ENCODE peak calls at places on chromosomes 12 and 14, in seven cellular contexts. One of them, this sample, is unnamed.

GRCh38 chr14:79437951-79438350 is 773.4 kb downstream of the DIO2 start:
- DNase-seq in tibial nerve: no peak
- DNase-seq in transverse colon: no peak
- DNase-seq in stomach: no peak
- DNase-seq in esophagus squamous epithelium: no peak
- DNase-seq in body of pancreas: peak; percentile 73
- DNase-seq in uterus: no peak
- DNase-seq in this sample: no peak

GRCh38 chr12:46473634-46474201 is 101.1 kb upstream of the SLC38A2 start:
- DNase-seq in stomach: peak; percentile 71
- DNase-seq in esophagus squamous epithelium: no peak
- DNase-seq in uterus: peak; percentile 72
- DNase-seq in transverse colon: peak; percentile 75
- DNase-seq in tibial nerve: peak; percentile 57
- DNase-seq in body of pancreas: peak; percentile 72
- DNase-seq in this sample: peak; percentile 79

GRCh38 chr14:85090681-85091080 is 439.3 kb upstream of the FLRT2 start:
- DNase-seq in stomach: no peak
- DNase-seq in esophagus squamous epithelium: no peak
- DNase-seq in uterus: no peak
- DNase-seq in tibial nerve: no peak
- DNase-seq in transverse colon: no peak
- DNase-seq in body of pancreas: no peak
- DNase-seq in this sample: no peak

GRCh38 chr14:61341275-61342210 is 20.2 kb downstream of the PRKCH start:
- DNase-seq in body of pancreas: no peak
- DNase-seq in esophagus squamous epithelium: no peak
- DNase-seq in tibial nerve: no peak
- DNase-seq in stomach: no peak
- DNase-seq in uterus: no peak
- DNase-seq in transverse colon: no peak
- DNase-seq in this sample: no peak

GRCh38 chr12:93101367-93101766 is 172.3 kb upstream of the EEA1 start:
- DNase-seq in transverse colon: no peak
- DNase-seq in stomach: no peak
- DNase-seq in tibial nerve: no peak
- DNase-seq in body of pancreas: no peak
- DNase-seq in uterus: no peak
- DNase-seq in esophagus squamous epithelium: no peak
- DNase-seq in this sample: no peak

GRCh38 chr12:123990512-123990911 is 17.5 kb downstream of the ZNF664 start:
- DNase-seq in body of pancreas: peak; percentile 25
- DNase-seq in esophagus squamous epithelium: no peak
- DNase-seq in uterus: peak; percentile 45
- DNase-seq in stomach: no peak
- DNase-seq in tibial nerve: no peak
- DNase-seq in transverse colon: no peak
- DNase-seq in this sample: no peak

GRCh38 chr14:60922050-60922449 is 58.8 kb downstream of the TRMT5 start:
- DNase-seq in stomach: no peak
- DNase-seq in transverse colon: no peak
- DNase-seq in esophagus squamous epithelium: no peak
- DNase-seq in body of pancreas: no peak
- DNase-seq in uterus: no peak
- DNase-seq in tibial nerve: no peak
- DNase-seq in this sample: no peak

GRCh38 chr12:26935636-26936378 is 2.0 kb downstream of the INTS13 start:
- DNase-seq in transverse colon: no peak
- DNase-seq in stomach: no peak
- DNase-seq in body of pancreas: peak; percentile 15
- DNase-seq in uterus: no peak
- DNase-seq in esophagus squamous epithelium: no peak
- DNase-seq in tibial nerve: no peak
- DNase-seq in this sample: no peak

GRCh38 chr12:13362260-13362841 is 165.8 kb downstream of the EMP1 start:
- DNase-seq in stomach: peak; percentile 85
- DNase-seq in transverse colon: peak; percentile 82
- DNase-seq in body of pancreas: peak; percentile 75
- DNase-seq in esophagus squamous epithelium: no peak
- DNase-seq in tibial nerve: peak; percentile 38
- DNase-seq in uterus: no peak
- DNase-seq in this sample: peak; percentile 79

GRCh38 chr14:67263499-67264149 is 22.4 kb downstream of the PALS1 start:
- DNase-seq in esophagus squamous epithelium: no peak
- DNase-seq in uterus: no peak
- DNase-seq in transverse colon: no peak
- DNase-seq in stomach: no peak
- DNase-seq in tibial nerve: no peak
- DNase-seq in body of pancreas: no peak
- DNase-seq in this sample: no peak

GRCh38 chr14:94361682-94362081 is 26.7 kb downstream of the SERPINA1 start:
- DNase-seq in tibial nerve: no peak
- DNase-seq in body of pancreas: no peak
- DNase-seq in stomach: peak; percentile 5
- DNase-seq in esophagus squamous epithelium: no peak
- DNase-seq in uterus: no peak
- DNase-seq in transverse colon: no peak
- DNase-seq in this sample: no peak

GRCh38 chr14:55979096-55979495 is 139.1 kb upstream of the PELI2 start:
- DNase-seq in uterus: no peak
- DNase-seq in stomach: no peak
- DNase-seq in transverse colon: no peak
- DNase-seq in body of pancreas: no peak
- DNase-seq in tibial nerve: no peak
- DNase-seq in esophagus squamous epithelium: no peak
- DNase-seq in this sample: no peak

GRCh38 chr14:68359862-68360552 is 432.9 kb downstream of the ZFP36L1 start:
- DNase-seq in stomach: peak; percentile 63
- DNase-seq in uterus: peak; percentile 51
- DNase-seq in tibial nerve: peak; percentile 45
- DNase-seq in transverse colon: peak; percentile 84
- DNase-seq in body of pancreas: peak; percentile 32
- DNase-seq in esophagus squamous epithelium: no peak
- DNase-seq in this sample: peak; percentile 84

GRCh38 chr12:93972411-93973208 is 175.8 kb upstream of the PLXNC1 start:
- DNase-seq in tibial nerve: no peak
- DNase-seq in transverse colon: no peak
- DNase-seq in uterus: no peak
- DNase-seq in body of pancreas: no peak
- DNase-seq in esophagus squamous epithelium: no peak
- DNase-seq in stomach: no peak
- DNase-seq in this sample: no peak

GRCh38 chr12:71447691-71448660 is 8.4 kb downstream of the LGR5 start:
- DNase-seq in uterus: no peak
- DNase-seq in tibial nerve: no peak
- DNase-seq in stomach: no peak
- DNase-seq in body of pancreas: no peak
- DNase-seq in esophagus squamous epithelium: no peak
- DNase-seq in transverse colon: no peak
- DNase-seq in this sample: no peak

GRCh38 chr12:71449373-71450070 is 9.9 kb downstream of the LGR5 start:
- DNase-seq in stomach: no peak
- DNase-seq in esophagus squamous epithelium: no peak
- DNase-seq in tibial nerve: no peak
- DNase-seq in transverse colon: no peak
- DNase-seq in uterus: no peak
- DNase-seq in body of pancreas: no peak
- DNase-seq in this sample: no peak

GRCh38 chr12:71456316-71456715 is 16.7 kb downstream of the LGR5 start:
- DNase-seq in uterus: no peak
- DNase-seq in esophagus squamous epithelium: no peak
- DNase-seq in stomach: no peak
- DNase-seq in transverse colon: no peak
- DNase-seq in body of pancreas: no peak
- DNase-seq in tibial nerve: no peak
- DNase-seq in this sample: no peak

GRCh38 chr12:71455028-71455737 is 15.6 kb downstream of the LGR5 start:
- DNase-seq in uterus: no peak
- DNase-seq in transverse colon: no peak
- DNase-seq in stomach: no peak
- DNase-seq in esophagus squamous epithelium: no peak
- DNase-seq in body of pancreas: no peak
- DNase-seq in tibial nerve: no peak
- DNase-seq in this sample: no peak

DNA sequence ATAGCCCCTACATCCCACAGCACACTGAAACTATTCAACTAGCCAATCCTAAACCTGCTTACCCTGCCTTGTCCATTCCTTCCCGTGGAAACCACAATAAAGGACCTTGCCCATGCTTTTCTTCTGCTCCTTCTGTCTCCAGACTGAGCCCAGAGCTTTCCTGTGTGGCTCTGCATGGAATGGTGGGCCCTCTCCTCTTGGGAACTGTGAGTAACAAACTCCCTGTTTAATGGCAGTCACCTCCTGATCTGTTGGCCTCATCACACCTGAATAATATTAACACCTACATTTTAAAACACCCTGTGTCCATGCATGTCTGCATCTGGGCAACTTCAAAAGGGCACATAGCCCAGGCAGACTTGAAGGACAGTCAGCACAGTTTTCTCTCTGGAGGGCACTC is 12.4 kb downstream of the LGR5 start:
- DNase-seq in esophagus squamous epithelium: no peak
- DNase-seq in uterus: no peak
- DNase-seq in tibial nerve: no peak
- DNase-seq in stomach: no peak
- DNase-seq in body of pancreas: no peak
- DNase-seq in transverse colon: no peak
- DNase-seq in this sample: no peak
- H3K9me3 ChIP-seq in esophagus squamous epithelium: no peaks in the 10 kb centered on the region
- H3K9me3 ChIP-seq in uterus: no peaks in the 10 kb centered on the region
- H3K9me3 ChIP-seq in tibial nerve: no peaks in the 10 kb centered on the region
- H3K9me3 ChIP-seq in stomach: no peaks in the 10 kb centered on the region
- H3K9me3 ChIP-seq in body of pancreas: no peaks in the 10 kb centered on the region
- H3K9me3 ChIP-seq in transverse colon: no peaks in the 10 kb centered on the region
- H3K9me3 ChIP-seq in this sample: no peaks in the 10 kb centered on the region

GRCh38 chr14:75486317-75486716 is 36.0 kb upstream of the BATF start:
- DNase-seq in tibial nerve: no peak
- DNase-seq in stomach: no peak
- DNase-seq in uterus: no peak
- DNase-seq in esophagus squamous epithelium: no peak
- DNase-seq in transverse colon: no peak
- DNase-seq in body of pancreas: peak; percentile 3
- DNase-seq in this sample: no peak

GRCh38 chr14:75489480-75489837 is 32.8 kb upstream of the BATF start:
- DNase-seq in uterus: no peak
- DNase-seq in esophagus squamous epithelium: no peak
- DNase-seq in stomach: no peak
- DNase-seq in transverse colon: no peak
- DNase-seq in tibial nerve: no peak
- DNase-seq in body of pancreas: peak; percentile 79
- DNase-seq in this sample: no peak

GRCh38 chr14:75491376-75491978 is 30.8 kb upstream of the BATF start:
- DNase-seq in stomach: no peak
- DNase-seq in uterus: no peak
- DNase-seq in esophagus squamous epithelium: no peak
- DNase-seq in tibial nerve: no peak
- DNase-seq in transverse colon: no peak
- DNase-seq in body of pancreas: no peak
- DNase-seq in this sample: no peak

GRCh38 chr14:75484711-75485429 is 37.4 kb upstream of the BATF start:
- DNase-seq in body of pancreas: peak; percentile 2
- DNase-seq in stomach: no peak
- DNase-seq in tibial nerve: no peak
- DNase-seq in transverse colon: no peak
- DNase-seq in esophagus squamous epithelium: no peak
- DNase-seq in uterus: no peak
- DNase-seq in this sample: no peak

DNA sequence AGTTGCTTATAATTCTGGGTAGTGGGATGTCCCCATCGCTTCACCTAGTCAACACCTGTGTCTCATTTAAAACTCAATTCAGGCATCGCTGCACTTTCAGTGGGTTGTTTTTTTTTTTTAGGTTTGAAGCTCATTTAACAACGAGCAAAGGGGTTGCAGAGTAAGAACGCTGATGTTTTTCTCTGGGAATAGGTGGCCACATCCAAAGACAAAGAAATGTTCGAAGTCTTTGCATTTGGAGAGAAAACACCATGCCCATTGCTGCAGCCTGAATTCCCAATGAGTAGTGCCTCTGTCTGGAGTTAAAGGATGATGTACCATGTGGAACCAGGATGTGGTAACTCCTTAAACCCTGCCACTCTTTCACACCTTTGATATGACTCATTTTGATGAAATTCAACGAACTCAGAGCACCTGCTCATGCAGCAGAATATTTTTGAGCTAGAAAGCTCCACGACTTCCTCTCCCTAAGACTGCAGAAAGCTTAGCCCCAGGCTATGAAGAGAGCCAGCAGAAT is 35.1 kb upstream of the BATF start:
- DNase-seq in esophagus squamous epithelium: no peak
- DNase-seq in tibial nerve: no peak
- DNase-seq in body of pancreas: no peak
- DNase-seq in stomach: no peak
- DNase-seq in uterus: no peak
- DNase-seq in transverse colon: no peak
- DNase-seq in this sample: no peak
- TF ChIP-seq CTCF in esophagus squamous epithelium: no peak
- TF ChIP-seq CTCF in tibial nerve: no peak
- TF ChIP-seq CTCF in body of pancreas: no peak
- TF ChIP-seq CTCF in stomach: no peak
- TF ChIP-seq CTCF in uterus: no peak
- TF ChIP-seq CTCF in transverse colon: no peak
- TF ChIP-seq CTCF in this sample: no peak

GRCh38 chr12:10615532-10615931 is 2.1 kb upstream of the MAGOHB start:
- DNase-seq in esophagus squamous epithelium: no peak
- DNase-seq in uterus: no peak
- DNase-seq in body of pancreas: no peak
- DNase-seq in tibial nerve: no peak
- DNase-seq in transverse colon: no peak
- DNase-seq in stomach: no peak
- DNase-seq in this sample: no peak

GRCh38 chr12:10614056-10614370 is 604 bp upstream of the MAGOHB start:
- DNase-seq in esophagus squamous epithelium: no peak
- DNase-seq in transverse colon: no peak
- DNase-seq in stomach: no peak
- DNase-seq in uterus: no peak
- DNase-seq in body of pancreas: no peak
- DNase-seq in tibial nerve: no peak
- DNase-seq in this sample: no peak

GRCh38 chr12:10612954-10613333 is 465 bp downstream of the MAGOHB start:
- DNase-seq in body of pancreas: no peak
- DNase-seq in transverse colon: no peak
- DNase-seq in uterus: no peak
- DNase-seq in esophagus squamous epithelium: no peak
- DNase-seq in tibial nerve: no peak
- DNase-seq in stomach: no peak
- DNase-seq in this sample: no peak

GRCh38 chr12:10612110-10612509 is 1.3 kb downstream of the MAGOHB start:
- DNase-seq in esophagus squamous epithelium: no peak
- DNase-seq in transverse colon: no peak
- DNase-seq in uterus: no peak
- DNase-seq in tibial nerve: no peak
- DNase-seq in body of pancreas: no peak
- DNase-seq in stomach: no peak
- DNase-seq in this sample: no peak

GRCh38 chr12:10613334-10614055 is at the start of gene MAGOHB:
- DNase-seq in transverse colon: peak; percentile 98
- DNase-seq in esophagus squamous epithelium: peak; percentile 71
- DNase-seq in stomach: peak; percentile 97
- DNase-seq in tibial nerve: peak; percentile 98
- DNase-seq in body of pancreas: peak; percentile 96
- DNase-seq in uterus: peak; percentile 95
- DNase-seq in this sample: peak; percentile 98
- TF ChIP-seq POLR2A in transverse colon: peak; percentile 79
- TF ChIP-seq POLR2A in esophagus squamous epithelium: peak; percentile 81
- TF ChIP-seq POLR2A in stomach: no peak
- TF ChIP-seq POLR2A in tibial nerve: peak; percentile 64
- TF ChIP-seq POLR2A in body of pancreas: peak; percentile 84
- TF ChIP-seq POLR2A in uterus: peak; percentile 82
- TF ChIP-seq POLR2A in this sample: peak; percentile 33

GRCh38 chr12:126487581-126487980 is 1422.3 kb downstream of the AACS start:
- DNase-seq in stomach: no peak
- DNase-seq in uterus: no peak
- DNase-seq in transverse colon: no peak
- DNase-seq in body of pancreas: no peak
- DNase-seq in tibial nerve: no peak
- DNase-seq in esophagus squamous epithelium: no peak
- DNase-seq in this sample: no peak
- H3K9me3 ChIP-seq in stomach: peaks cover 20% of the 10 kb centered on the region
- H3K9me3 ChIP-seq in uterus: no peaks in the 10 kb centered on the region
- H3K9me3 ChIP-seq in transverse colon: no peaks in the 10 kb centered on the region
- H3K9me3 ChIP-seq in body of pancreas: no peaks in the 10 kb centered on the region
- H3K9me3 ChIP-seq in tibial nerve: peaks cover 10% of the 10 kb centered on the region
- H3K9me3 ChIP-seq in esophagus squamous epithelium: peaks cover 7% of the 10 kb centered on the region
- H3K9me3 ChIP-seq in this sample: no peaks in the 10 kb centered on the region

This sample was measured in Peyer's patch.